ENCODE peak calls at places on chromosomes 7 and 10, in five cellular contexts. One of them, this sample, is unnamed. For H3K4me1, the result is how much of the 10 kb centered on the place peaks cover.

GRCh38 chr7:4700577-4701235 is 18.6 kb downstream of the FOXK1 start:
- DNase-seq in OCI-LY7: no peak
- DNase-seq in tibial artery: no peak
- DNase-seq in neuronal stem cell: no peak
- DNase-seq in PC-9: no peak
- DNase-seq in this sample: no peak

GRCh38 chr10:176677-177076 is 41.4 kb downstream of the ZMYND11 start:
- DNase-seq in OCI-LY7: no peak
- DNase-seq in tibial artery: no peak
- DNase-seq in neuronal stem cell: no peak
- DNase-seq in PC-9: no peak
- DNase-seq in this sample: no peak

GRCh38 chr7:102913846-102914245 is 1.0 kb downstream of the LRRC17 start:
- DNase-seq in OCI-LY7: no peak
- DNase-seq in tibial artery: no peak
- DNase-seq in neuronal stem cell: no peak
- DNase-seq in PC-9: no peak
- DNase-seq in this sample: no peak

GRCh38 chr7:34075976-34076375 is 170.6 kb downstream of the BMPER start:
- DNase-seq in OCI-LY7: no peak
- DNase-seq in tibial artery: no peak
- DNase-seq in neuronal stem cell: no peak
- DNase-seq in PC-9: no peak
- DNase-seq in this sample: no peak

GRCh38 chr7:21108182-21108581 is 319.7 kb upstream of the SP4 start:
- DNase-seq in OCI-LY7: no peak
- DNase-seq in tibial artery: no peak
- DNase-seq in neuronal stem cell: no peak
- DNase-seq in PC-9: no peak
- DNase-seq in this sample: peak

GRCh38 chr10:63703113-63703670 is 182.0 kb downstream of the REEP3 start:
- DNase-seq in OCI-LY7: peak
- DNase-seq in tibial artery: no peak
- DNase-seq in neuronal stem cell: no peak
- DNase-seq in PC-9: no peak
- DNase-seq in this sample: no peak

GRCh38 chr7:620052-620451 is 100.4 kb upstream of the PDGFA start:
- DNase-seq in OCI-LY7: no peak
- DNase-seq in tibial artery: no peak
- DNase-seq in neuronal stem cell: no peak
- DNase-seq in PC-9: peak
- DNase-seq in this sample: no peak

GRCh38 chr7:26101471-26102151 is 50.4 kb upstream of the NFE2L3 start:
- DNase-seq in OCI-LY7: peak
- DNase-seq in tibial artery: no peak
- DNase-seq in neuronal stem cell: peak
- DNase-seq in PC-9: no peak
- DNase-seq in this sample: no peak

GRCh38 chr10:85513450-85513849 is 853.1 kb downstream of the GRID1 start:
- DNase-seq in OCI-LY7: no peak
- DNase-seq in tibial artery: no peak
- DNase-seq in neuronal stem cell: no peak
- DNase-seq in PC-9: no peak
- DNase-seq in this sample: no peak

GRCh38 chr10:9789996-9790395 is 1227.7 kb upstream of the CELF2 start:
- DNase-seq in OCI-LY7: no peak
- DNase-seq in tibial artery: no peak
- DNase-seq in neuronal stem cell: no peak
- DNase-seq in PC-9: no peak
- DNase-seq in this sample: no peak

GRCh38 chr7:82044497-82045080 is 274.7 kb upstream of the HGF start:
- DNase-seq in OCI-LY7: peak
- DNase-seq in tibial artery: no peak
- DNase-seq in neuronal stem cell: peak
- DNase-seq in PC-9: peak
- DNase-seq in this sample: peak

GRCh38 chr10:94183666-94184264 is 179.0 kb downstream of the NOC3L start:
- DNase-seq in OCI-LY7: no peak
- DNase-seq in tibial artery: no peak
- DNase-seq in neuronal stem cell: no peak
- DNase-seq in PC-9: peak
- DNase-seq in this sample: peak

GRCh38 chr7:12884856-12885440 is 197.5 kb downstream of the ARL4A start:
- DNase-seq in OCI-LY7: no peak
- DNase-seq in tibial artery: no peak
- DNase-seq in neuronal stem cell: no peak
- DNase-seq in PC-9: no peak
- DNase-seq in this sample: no peak

GRCh38 chr7:24788075-24788474 is 30.8 kb upstream of the GSDME start:
- DNase-seq in OCI-LY7: no peak
- DNase-seq in tibial artery: no peak
- DNase-seq in neuronal stem cell: no peak
- DNase-seq in PC-9: no peak
- DNase-seq in this sample: no peak

GRCh38 chr10:61974611-61975010 is 73.1 kb downstream of the ARID5B start:
- DNase-seq in OCI-LY7: peak
- DNase-seq in tibial artery: peak
- DNase-seq in neuronal stem cell: no peak
- DNase-seq in PC-9: no peak
- DNase-seq in this sample: peak

GRCh38 chr7:105874055-105874454 is 2.3 kb downstream of the ATXN7L1 start:
- DNase-seq in OCI-LY7: no peak
- DNase-seq in tibial artery: no peak
- DNase-seq in neuronal stem cell: no peak
- DNase-seq in PC-9: no peak
- DNase-seq in this sample: no peak
- H3K4me1 ChIP-seq in OCI-LY7: under half
- H3K4me1 ChIP-seq in tibial artery: under half
- H3K4me1 ChIP-seq in neuronal stem cell: under half
- H3K4me1 ChIP-seq in PC-9: under half
- H3K4me1 ChIP-seq in this sample: under half

GRCh38 chr10:121448768-121449456 is 149.3 kb downstream of the FGFR2 start:
- DNase-seq in OCI-LY7: no peak
- DNase-seq in tibial artery: peak
- DNase-seq in neuronal stem cell: no peak
- DNase-seq in PC-9: no peak
- DNase-seq in this sample: no peak
- H3K27ac ChIP-seq in OCI-LY7: no peak
- H3K27ac ChIP-seq in tibial artery: no peak
- H3K27ac ChIP-seq in neuronal stem cell: no peak
- H3K27ac ChIP-seq in PC-9: no peak
- H3K27ac ChIP-seq in this sample: no peak

GRCh38 chr10:13079776-13080050 is 20.2 kb upstream of the OPTN start:
- DNase-seq in OCI-LY7: no peak
- DNase-seq in tibial artery: no peak
- DNase-seq in neuronal stem cell: no peak
- DNase-seq in PC-9: no peak
- DNase-seq in this sample: no peak
- H3K4me1 ChIP-seq in OCI-LY7: under half
- H3K4me1 ChIP-seq in tibial artery: under half
- H3K4me1 ChIP-seq in neuronal stem cell: under half
- H3K4me1 ChIP-seq in PC-9: under half
- H3K4me1 ChIP-seq in this sample: under half

GRCh38 chr7:128408709-128409434 is 910 bp downstream of the IMPDH1 start:
- DNase-seq in OCI-LY7: no peak
- DNase-seq in tibial artery: peak
- DNase-seq in neuronal stem cell: no peak
- DNase-seq in PC-9: no peak
- DNase-seq in this sample: peak

GRCh38 chr7:128409435-128410091 is at the start of gene IMPDH1:
- DNase-seq in OCI-LY7: peak
- DNase-seq in tibial artery: peak
- DNase-seq in neuronal stem cell: peak
- DNase-seq in PC-9: peak
- DNase-seq in this sample: peak

GRCh38 chr7:128406147-128406985 is 3.4 kb downstream of the IMPDH1 start:
- DNase-seq in OCI-LY7: no peak
- DNase-seq in tibial artery: no peak
- DNase-seq in neuronal stem cell: no peak
- DNase-seq in PC-9: no peak
- DNase-seq in this sample: no peak

GRCh38 chr7:128406986-128407589 is 2.7 kb downstream of the IMPDH1 start:
- DNase-seq in OCI-LY7: no peak
- DNase-seq in tibial artery: no peak
- DNase-seq in neuronal stem cell: no peak
- DNase-seq in PC-9: no peak
- DNase-seq in this sample: no peak

DNA sequence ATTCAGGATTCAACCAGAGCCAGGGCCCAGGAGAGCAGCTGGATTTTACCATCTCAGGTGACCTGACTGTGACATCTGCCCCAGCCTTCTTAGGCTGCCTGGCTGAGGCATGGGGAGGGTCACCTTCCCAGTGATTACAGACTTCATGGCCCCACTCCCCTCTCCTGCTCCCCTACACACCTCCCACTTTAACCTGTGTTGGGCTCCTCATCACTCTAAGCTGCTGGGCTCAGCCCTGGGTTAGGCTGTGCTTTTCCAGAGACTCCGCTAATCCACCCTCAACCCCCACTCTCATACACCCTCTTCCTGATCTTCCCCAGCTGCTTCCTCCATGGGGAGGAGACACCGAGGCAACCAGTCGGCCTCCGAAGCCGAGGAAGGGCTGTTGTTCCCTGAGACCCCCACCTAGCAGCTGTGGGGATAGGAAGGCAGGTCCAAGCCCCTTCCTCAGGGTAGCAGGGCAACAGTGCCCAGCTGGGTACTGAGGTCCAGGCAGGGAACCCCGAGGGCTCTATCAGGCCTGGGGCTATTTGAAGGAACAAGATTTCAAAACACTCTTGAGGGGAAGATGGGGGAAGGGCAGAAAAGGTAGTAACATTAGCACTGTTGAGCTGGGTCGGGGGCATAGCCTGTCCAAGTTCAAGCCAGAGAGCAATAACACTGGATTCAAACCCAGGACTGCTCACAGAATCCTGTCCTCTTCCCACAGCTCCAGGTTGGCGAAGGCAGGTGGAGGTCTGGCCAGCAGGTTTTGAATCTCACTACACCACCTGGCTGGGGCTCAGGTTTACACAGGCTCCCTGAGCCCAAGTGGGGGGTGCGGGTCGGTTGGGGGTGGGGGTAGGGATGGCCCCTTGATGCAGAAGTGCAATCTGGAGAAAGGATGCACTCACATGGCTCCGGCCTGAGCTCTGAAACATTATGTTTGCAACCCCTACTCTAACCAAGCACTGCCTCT is 1.8 kb downstream of the IMPDH1 start:
- DNase-seq in OCI-LY7: no peak
- DNase-seq in tibial artery: no peak
- DNase-seq in neuronal stem cell: no peak
- DNase-seq in PC-9: no peak
- DNase-seq in this sample: no peak
- H3K27ac ChIP-seq in OCI-LY7: no peak
- H3K27ac ChIP-seq in tibial artery: peak
- H3K27ac ChIP-seq in neuronal stem cell: no peak
- H3K27ac ChIP-seq in PC-9: no peak
- H3K27ac ChIP-seq in this sample: no peak

This sample was measured in SJCRH30.